ENCODE peak calls at places on chromosome 18, in six cellular contexts. M is HepG2; Q is AG04450; B is substantia nigra; G is tibial artery; W is CD4-positive, alpha-beta memory T cell. X is an unnamed sample.

GRCh38 chr18:48022531-48023330 is 92.3 kb upstream of the SMAD2 start:
- DNase-seq in G (no peak), M (peak; percentile 59), B (no peak), Q (no peak), W (peak; percentile 35), X (peak; percentile 64)

GRCh38 chr18:73636355-73636754 is 511.3 kb downstream of the FBXO15 start:
- DNase-seq in W (no peak), Q (no peak), B (no peak), M (no peak), G (no peak), X (no peak)

GRCh38 chr18:75132931-75133525 is 75.9 kb downstream of the PTGR3 start:
- DNase-seq in Q (no peak), G (no peak), B (no peak), M (no peak), W (no peak), X (no peak)

GRCh38 chr18:28071199-28071598 is 105.7 kb downstream of the CDH2 start:
- DNase-seq in M (no peak), Q (no peak), G (no peak), B (no peak), W (no peak), X (no peak)

GRCh38 chr18:43563780-43564179 is 286.5 kb upstream of the SYT4 start:
- DNase-seq in Q (no peak), G (no peak), W (no peak), M (peak; percentile 12), B (no peak), X (no peak)

GRCh38 chr18:9986156-9986930 is 72.5 kb downstream of the VAPA start:
- DNase-seq in W (no peak), M (no peak), B (no peak), G (no peak), Q (no peak), X (no peak)

GRCh38 chr18:7870855-7871254 is 303.7 kb downstream of the PTPRM start:
- DNase-seq in W (no peak), M (no peak), Q (no peak), G (no peak), B (no peak), X (no peak)

GRCh38 chr18:28637897-28638296 is 461.0 kb upstream of the CDH2 start:
- DNase-seq in W (no peak), B (no peak), M (no peak), Q (no peak), G (no peak), X (no peak)

GRCh38 chr18:70195852-70196434 is 9.5 kb downstream of the RTTN start:
- DNase-seq in B (no peak), W (peak; percentile 22), Q (no peak), M (peak; percentile 35), G (no peak), X (no peak)

GRCh38 chr18:35618703-35619102 is 37.2 kb downstream of the GALNT1 start:
- DNase-seq in Q (no peak), B (no peak), W (no peak), M (no peak), G (no peak), X (no peak)

GRCh38 chr18:34330308-34330707 is 105.6 kb upstream of the NOL4 start:
- DNase-seq in M (no peak), W (no peak), G (no peak), Q (no peak), B (no peak), X (no peak)
- H3K27ac ChIP-seq in M (no peak overlapping the region), W (no peak overlapping the region), G (no peak overlapping the region), Q (no peak overlapping the region), B (no peak overlapping the region), X (no peak overlapping the region)

GRCh38 chr18:61167902-61168301 is 165.3 kb upstream of the CDH20 start:
- DNase-seq in B (no peak), G (no peak), M (no peak), W (no peak), Q (no peak), X (no peak)

GRCh38 chr18:61173579-61173978 is 159.7 kb upstream of the CDH20 start:
- DNase-seq in Q (no peak), W (no peak), B (no peak), M (no peak), G (no peak), X (no peak)

DNA sequence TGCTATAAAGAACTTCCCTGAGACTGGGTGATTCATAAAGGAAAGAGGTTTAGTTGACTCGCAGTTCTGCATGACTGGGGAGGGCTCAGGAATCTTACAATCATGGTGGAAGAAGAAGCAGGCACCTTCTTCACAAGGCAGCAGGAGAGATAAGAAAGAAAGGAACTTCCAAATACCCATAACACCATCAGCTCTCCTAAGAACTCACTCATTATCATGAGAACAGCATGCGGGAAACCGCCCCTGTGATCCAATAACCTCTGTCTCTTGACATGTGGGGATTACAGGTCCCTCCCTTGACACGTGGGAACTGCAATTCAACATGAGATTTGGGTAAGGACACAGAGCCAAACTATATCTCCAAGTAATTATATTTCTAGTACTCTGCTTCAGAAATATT is 163.8 kb upstream of the CDH20 start:
- DNase-seq in B (no peak), W (no peak), Q (no peak), G (no peak), M (no peak), X (no peak)
- H3K27ac ChIP-seq in B (no peak overlapping the region), W (no peak overlapping the region), Q (no peak overlapping the region), G (no peak overlapping the region), M (no peak overlapping the region), X (no peak overlapping the region)

GRCh38 chr18:79445221-79445620 is 49.5 kb downstream of the NFATC1 start:
- DNase-seq in Q (no peak), M (no peak), B (no peak), G (no peak), W (no peak), X (no peak)
- H3K27ac ChIP-seq in Q (no peak overlapping the region), M (no peak overlapping the region), B (no peak overlapping the region), G (no peak overlapping the region), W (no peak overlapping the region), X (no peak overlapping the region)

GRCh38 chr18:62953663-62954062 is 238.3 kb downstream of the PHLPP1 start:
- DNase-seq in W (no peak), M (no peak), Q (no peak), B (no peak), G (no peak), X (no peak)
- H3K27ac ChIP-seq in W (no peak overlapping the region), M (no peak overlapping the region), Q (no peak overlapping the region), B (peak overlapping the region; percentile 60), G (no peak overlapping the region), X (no peak overlapping the region)

DNA sequence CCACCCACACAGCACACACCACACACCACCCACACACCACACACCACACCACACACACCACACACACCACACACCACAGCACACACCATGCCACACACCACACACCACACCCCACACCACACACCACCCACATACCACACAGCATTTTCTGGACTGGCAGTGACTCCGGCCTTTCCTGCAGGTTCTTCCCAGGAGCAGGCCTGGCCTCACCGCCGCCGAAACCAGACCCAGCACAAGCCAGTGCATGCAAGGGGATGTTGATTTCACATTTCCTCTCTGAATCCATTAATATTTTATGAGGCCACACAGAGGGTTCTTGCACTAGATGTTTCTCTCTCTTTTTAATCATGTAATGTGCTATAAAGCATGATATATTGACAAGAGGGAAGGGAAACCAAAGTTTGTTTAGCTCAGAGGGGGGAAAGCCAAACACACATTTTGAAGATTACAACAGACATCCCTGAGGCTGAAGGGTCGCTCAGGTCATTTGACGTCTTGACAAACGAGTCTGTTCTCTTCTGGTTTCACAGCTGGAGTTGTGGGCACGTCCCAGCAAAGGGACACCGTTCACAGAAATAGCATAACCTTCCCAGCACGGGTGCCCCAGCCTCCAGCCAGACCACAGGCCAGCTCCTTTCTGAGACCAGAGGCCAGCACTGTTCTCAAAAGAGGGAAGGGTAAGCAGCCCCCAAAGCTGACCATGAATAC is 340.6 kb upstream of the SALL3 start:
- DNase-seq in W (no peak), Q (no peak), G (no peak), B (no peak), M (no peak), X (no peak)
- H3K27ac ChIP-seq in W (no peak overlapping the region), Q (no peak overlapping the region), G (no peak overlapping the region), B (no peak overlapping the region), M (no peak overlapping the region), X (no peak overlapping the region)